ENCODE peak calls at places on chromosomes 16 and 17, in five cellular contexts. K is fibroblast of villous mesenchyme, O is HL-60, V is fibroblast of the aortic adventitia, E is HFFc6. X is an unnamed sample.

GRCh38 chr16:11480634-11481033 is 106.1 kb downstream of the LITAF start:
- DNase-seq in O (no peak), K (no peak), E (no peak), V (no peak), X (no peak)

GRCh38 chr17:1108810-1109605 is 70.8 kb downstream of the ABR start:
- DNase-seq in O (no peak), K (peak), V (peak), E (peak), X (peak)

GRCh38 chr17:43443381-43443780 is 40.4 kb upstream of the DHX8 start:
- DNase-seq in E (no peak), O (no peak), V (no peak), K (no peak), X (no peak)

GRCh38 chr16:11402051-11402744 is 56.9 kb downstream of the RMI2 start:
- DNase-seq in V (no peak), O (no peak), E (no peak), K (peak), X (no peak)

GRCh38 chr16:4071686-4072561 is 44.3 kb downstream of the ADCY9 start:
- DNase-seq in E (no peak), O (no peak), V (no peak), K (peak), X (peak)

GRCh38 chr16:78460428-78460827 is 361.0 kb downstream of the WWOX start:
- DNase-seq in K (no peak), E (no peak), O (no peak), V (no peak), X (peak)

GRCh38 chr17:31834448-31834847 is 24.6 kb downstream of the COPRS start:
- DNase-seq in K (no peak), E (no peak), V (no peak), O (no peak), X (no peak)

GRCh38 chr16:30934827-30935557 is 11.6 kb downstream of the FBXL19 start:
- DNase-seq in E (peak), V (peak), O (peak), K (peak), X (peak)

GRCh38 chr16:65105173-65105572 is 16.7 kb downstream of the CDH11 start:
- DNase-seq in V (no peak), O (no peak), E (no peak), K (no peak), X (no peak)

GRCh38 chr17:14986127-14986526 is 279.0 kb downstream of the PMP22 start:
- DNase-seq in O (no peak), V (no peak), K (no peak), E (no peak), X (no peak)

GRCh38 chr16:14347706-14348105 is 276.6 kb downstream of the MRTFB start:
- DNase-seq in E (no peak), O (no peak), V (no peak), K (no peak), X (no peak)

GRCh38 chr16:66154801-66155200 is 211.7 kb upstream of the CDH5 start:
- DNase-seq in K (peak), V (no peak), O (no peak), E (no peak), X (no peak)

DNA sequence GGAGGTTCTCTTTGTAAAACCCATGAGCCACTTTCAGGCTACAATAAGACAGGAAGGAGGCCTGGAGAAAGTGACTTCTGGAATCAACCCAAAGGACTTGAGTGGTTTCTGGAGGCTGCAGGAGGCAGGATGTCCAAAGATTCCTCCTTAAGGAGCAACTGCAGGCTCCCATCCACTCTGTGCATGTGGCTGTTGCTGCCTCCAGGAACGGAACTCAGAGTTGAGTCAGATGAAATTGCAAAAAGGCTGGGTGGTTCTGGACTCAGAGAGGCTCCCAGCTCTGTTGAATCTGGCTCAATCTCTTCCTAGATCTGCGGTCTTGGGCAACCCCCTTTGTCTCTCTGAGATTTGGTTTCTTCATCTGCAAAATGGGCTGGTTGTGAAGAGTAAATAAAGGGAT is 197.1 kb downstream of the SHISA9 start:
- DNase-seq in K (no peak), V (no peak), O (no peak), E (no peak), X (no peak)
- TF ChIP-seq CTCF in K (no peak), V (no peak), O (no peak), E (no peak), X (no peak)

GRCh38 chr17:29045734-29046133 is 2.8 kb downstream of the PIPOX start:
- DNase-seq in O (no peak), E (no peak), V (no peak), K (no peak), X (no peak)
- TF ChIP-seq CTCF in O (no peak), E (no peak), V (no peak), K (no peak), X (no peak)

DNA sequence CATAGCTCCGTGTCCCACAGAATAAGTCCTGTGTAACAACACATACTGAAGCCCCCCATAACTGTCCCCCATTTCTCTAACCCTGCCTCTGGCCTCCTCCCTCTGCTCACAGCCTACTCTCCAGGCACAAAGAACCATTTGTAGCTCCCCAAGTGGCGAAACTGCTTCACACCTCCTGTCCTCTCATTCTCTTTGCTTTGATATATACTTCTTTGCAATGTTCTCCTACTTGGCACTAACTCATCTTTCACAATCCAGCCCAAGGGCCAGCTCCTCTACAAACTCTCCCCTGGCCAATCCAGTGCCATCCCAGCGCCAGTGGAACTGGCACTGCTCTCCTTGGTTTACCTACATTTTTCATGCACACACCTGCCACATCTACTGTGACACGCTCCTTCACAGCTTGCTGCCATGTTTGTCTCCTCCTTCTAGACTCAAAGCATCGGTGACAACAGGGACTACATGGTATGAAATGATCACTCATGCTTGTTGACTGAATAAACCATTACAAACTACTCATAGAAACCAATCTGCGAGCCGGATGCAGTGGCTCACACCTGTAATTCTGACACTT is 12.8 kb downstream of the CYTH1 start:
- DNase-seq in E (no peak), V (no peak), O (no peak), K (no peak), X (no peak)
- TF ChIP-seq CTCF in E (no peak), V (no peak), O (no peak), K (peak), X (peak)

GRCh38 chr17:16104189-16104588 is 104.6 kb downstream of the TTC19 start:
- DNase-seq in E (no peak), K (no peak), V (no peak), O (no peak), X (no peak)
- TF ChIP-seq CTCF in E (no peak), K (no peak), V (no peak), O (no peak), X (no peak)

DNA sequence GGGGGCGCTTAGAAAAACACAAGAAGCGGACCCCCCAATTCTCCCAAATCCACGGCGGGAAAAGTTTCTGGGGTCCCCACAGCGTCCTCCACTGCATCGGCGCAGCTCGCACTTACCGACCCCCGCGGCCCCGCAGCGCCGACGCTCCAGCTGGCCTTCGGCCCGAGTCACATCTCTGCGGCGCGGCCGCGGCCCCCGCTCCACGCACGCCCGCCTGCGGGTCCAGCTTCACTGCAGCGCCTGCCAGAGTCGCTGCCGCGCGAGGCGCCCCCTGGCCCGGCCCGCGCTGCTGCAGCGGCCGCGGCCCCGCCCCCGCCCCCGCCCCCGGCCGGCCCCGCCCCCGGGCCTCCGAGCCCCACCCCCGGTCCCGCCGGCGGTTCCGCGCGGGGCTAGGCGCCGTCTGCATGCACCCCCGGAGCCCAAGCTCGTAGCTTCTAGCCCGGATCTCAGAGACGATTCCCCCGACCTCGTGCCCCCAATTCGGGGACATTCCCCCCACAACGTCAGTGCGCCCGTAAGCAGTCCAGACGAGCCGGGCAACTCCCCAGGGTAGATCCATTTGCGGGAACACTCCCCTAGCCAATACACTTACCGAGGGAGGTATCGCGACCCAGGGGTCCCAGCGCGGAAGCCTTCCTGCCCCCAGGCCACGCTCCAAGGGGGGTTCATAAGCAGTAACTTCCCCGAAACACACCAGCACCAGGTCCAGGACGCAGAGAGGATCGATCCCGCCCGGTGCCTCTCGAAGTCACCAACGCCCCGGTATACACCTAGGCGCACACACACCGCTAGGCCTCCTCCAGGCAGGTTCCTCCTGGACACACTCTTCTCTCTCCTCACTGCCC is at the start of gene GPRC5B:
- DNase-seq in V (peak), O (peak), E (no peak), K (peak), X (no peak)
- TF ChIP-seq CTCF in V (no peak), O (no peak), E (no peak), K (no peak), X (peak)